ENCODE peak calls at places on chromosomes 6 and 20, in six cellular contexts. One of them, this sample, is unnamed.

GRCh38 chr6:170344631-170345576 is 38.3 kb downstream of the FAM120B start:
- DNase-seq in lower lobe of right lung: no peak
- DNase-seq in foreskin melanocyte: peak
- DNase-seq in GM13976: no peak
- DNase-seq in neuronal stem cell: no peak
- DNase-seq in IMR-90: peak
- DNase-seq in this sample: no peak

GRCh38 chr6:111912904-111913303 is 39.7 kb upstream of the FYN start:
- DNase-seq in IMR-90: no peak
- DNase-seq in GM13976: no peak
- DNase-seq in lower lobe of right lung: no peak
- DNase-seq in foreskin melanocyte: no peak
- DNase-seq in neuronal stem cell: no peak
- DNase-seq in this sample: no peak

GRCh38 chr20:57048027-57048869 is 218.2 kb downstream of the BMP7 start:
- DNase-seq in lower lobe of right lung: no peak
- DNase-seq in foreskin melanocyte: peak
- DNase-seq in IMR-90: no peak
- DNase-seq in neuronal stem cell: peak
- DNase-seq in GM13976: peak
- DNase-seq in this sample: no peak

GRCh38 chr20:19952392-19952791 is 64.8 kb upstream of the NAA20 start:
- DNase-seq in IMR-90: no peak
- DNase-seq in foreskin melanocyte: no peak
- DNase-seq in neuronal stem cell: no peak
- DNase-seq in lower lobe of right lung: no peak
- DNase-seq in GM13976: no peak
- DNase-seq in this sample: no peak

GRCh38 chr6:52231411-52232127 is 12.7 kb downstream of the IL17F start:
- DNase-seq in foreskin melanocyte: no peak
- DNase-seq in GM13976: no peak
- DNase-seq in IMR-90: no peak
- DNase-seq in neuronal stem cell: no peak
- DNase-seq in lower lobe of right lung: no peak
- DNase-seq in this sample: no peak

GRCh38 chr20:4613718-4614620 is 107.7 kb upstream of the PRND start:
- DNase-seq in lower lobe of right lung: no peak
- DNase-seq in neuronal stem cell: no peak
- DNase-seq in GM13976: peak
- DNase-seq in foreskin melanocyte: peak
- DNase-seq in IMR-90: no peak
- DNase-seq in this sample: peak

GRCh38 chr6:37052027-37052628 is 46.7 kb downstream of the FGD2 start:
- DNase-seq in IMR-90: no peak
- DNase-seq in foreskin melanocyte: no peak
- DNase-seq in lower lobe of right lung: no peak
- DNase-seq in GM13976: peak
- DNase-seq in neuronal stem cell: no peak
- DNase-seq in this sample: peak

GRCh38 chr6:14317616-14318015 is 200.0 kb downstream of the CD83 start:
- DNase-seq in lower lobe of right lung: no peak
- DNase-seq in foreskin melanocyte: no peak
- DNase-seq in GM13976: no peak
- DNase-seq in IMR-90: no peak
- DNase-seq in neuronal stem cell: no peak
- DNase-seq in this sample: no peak

GRCh38 chr6:35719830-35720733 is 16.8 kb upstream of the ARMC12 start:
- DNase-seq in GM13976: peak
- DNase-seq in neuronal stem cell: no peak
- DNase-seq in lower lobe of right lung: peak
- DNase-seq in foreskin melanocyte: peak
- DNase-seq in IMR-90: peak
- DNase-seq in this sample: peak

GRCh38 chr6:133646021-133646682 is 242.8 kb upstream of the TCF21 start:
- DNase-seq in foreskin melanocyte: peak
- DNase-seq in GM13976: no peak
- DNase-seq in IMR-90: peak
- DNase-seq in lower lobe of right lung: no peak
- DNase-seq in neuronal stem cell: no peak
- DNase-seq in this sample: no peak

GRCh38 chr6:9138856-9139426 is 703.6 kb upstream of the SLC35B3 start:
- DNase-seq in foreskin melanocyte: no peak
- DNase-seq in lower lobe of right lung: no peak
- DNase-seq in IMR-90: peak
- DNase-seq in GM13976: no peak
- DNase-seq in neuronal stem cell: no peak
- DNase-seq in this sample: no peak